ENCODE peak calls at places on chromosome X, in six cellular contexts. G is mucosa of descending colon, V is cardiac muscle cell, W is transverse colon, B is fibroblast of lung, I is foreskin fibroblast. Z is an unnamed sample.

GRCh38 chrX:68415289-68415688 is 18.0 kb downstream of the OPHN1 start:
- DNase-seq in W (no peak), B (peak; percentile 83), G (peak; percentile 16), I (no peak), V (no peak), Z (peak; percentile 27)

GRCh38 chrX:129581904-129582303 is 41.8 kb downstream of the OCRL start:
- DNase-seq in W (no peak), I (no peak), B (peak; percentile 38), G (no peak), V (no peak), Z (no peak)

GRCh38 chrX:65522739-65523372 is 11.7 kb downstream of the LAS1L start:
- DNase-seq in G (no peak), W (no peak), V (no peak), B (peak; percentile 36), I (peak; percentile 35), Z (no peak)

GRCh38 chrX:116285506-116285905 is 115.0 kb downstream of the AGTR2 start:
- DNase-seq in W (no peak), G (no peak), B (peak; percentile 40), V (no peak), I (no peak), Z (no peak)

GRCh38 chrX:152428089-152428488 is 23.0 kb downstream of the GABRA3 start:
- DNase-seq in I (no peak), V (no peak), G (no peak), B (peak; percentile 80), W (no peak), Z (no peak)

GRCh38 chrX:69243276-69243675 is 78.0 kb upstream of the PJA1 start:
- DNase-seq in I (no peak), B (no peak), V (no peak), W (no peak), G (no peak), Z (no peak)

GRCh38 chrX:31139966-31140365 is 68.1 kb upstream of the FTHL17 start:
- DNase-seq in I (no peak), G (no peak), B (peak; percentile 6), V (no peak), W (no peak), Z (no peak)

GRCh38 chrX:124023838-124024238 is 62.3 kb downstream of the STAG2 start:
- DNase-seq in W (no peak), V (no peak), G (no peak), B (peak; percentile 48), I (no peak), Z (no peak)

GRCh38 chrX:1384738-1385250 is 7.1 kb downstream of the SLC25A6 start:
- DNase-seq in I (no peak), V (no peak), B (no peak), G (peak; percentile 7), W (no peak), Z (no peak)

GRCh38 chrX:10636851-10637250 is 16.5 kb upstream of the MID1 start:
- DNase-seq in W (no peak), V (no peak), G (no peak), B (no peak), I (no peak), Z (no peak)

GRCh38 chrX:134810211-134810610 is 151.9 kb upstream of the PLAC1 start:
- DNase-seq in B (peak; percentile 25), W (no peak), I (no peak), G (no peak), V (no peak), Z (no peak)

GRCh38 chrX:7372843-7373525 is 225.0 kb upstream of the PUDP start:
- DNase-seq in G (no peak), I (peak; percentile 60), W (no peak), V (no peak), B (peak; percentile 43), Z (no peak)

GRCh38 chrX:17596051-17596450 is 141.2 kb upstream of the SCML1 start:
- DNase-seq in G (no peak), I (no peak), B (peak; percentile 56), W (no peak), V (no peak), Z (no peak)

GRCh38 chrX:133246921-133247320 is 28.8 kb upstream of the TFDP3 start:
- DNase-seq in I (no peak), B (no peak), V (no peak), W (no peak), G (no peak), Z (no peak)

GRCh38 chrX:133254666-133255065 is 36.5 kb upstream of the TFDP3 start:
- DNase-seq in B (peak; percentile 64), G (no peak), V (no peak), I (no peak), W (no peak), Z (no peak)

GRCh38 chrX:133250184-133251080 is 32.3 kb upstream of the TFDP3 start:
- DNase-seq in W (no peak), B (no peak), G (no peak), I (no peak), V (peak; percentile 16), Z (no peak)

GRCh38 chrX:133248177-133248576 is 30.0 kb upstream of the TFDP3 start:
- DNase-seq in W (no peak), B (no peak), V (peak; percentile 18), G (no peak), I (no peak), Z (no peak)

DNA sequence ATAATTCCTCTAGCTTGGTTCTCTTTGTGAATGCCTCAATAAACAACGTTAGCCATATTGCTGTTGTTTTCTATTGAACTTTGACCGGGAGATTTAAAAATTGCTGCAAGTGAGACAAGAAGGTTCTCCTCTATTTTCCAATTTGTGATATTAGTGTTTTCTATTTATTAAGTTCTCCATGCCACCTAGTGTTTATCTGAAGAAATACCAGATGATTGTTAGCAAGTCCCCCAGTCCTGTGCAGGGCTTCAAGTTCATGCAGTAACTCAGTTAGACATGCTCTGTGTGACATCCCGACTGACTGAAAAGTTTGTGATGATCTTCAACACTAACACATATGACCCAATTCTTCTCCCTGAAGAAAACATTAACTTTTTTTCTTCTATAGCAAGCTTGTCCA is 31.5 kb upstream of the TFDP3 start:
- DNase-seq in G (no peak), W (no peak), B (peak; percentile 14), I (no peak), V (no peak), Z (no peak)
- TF ChIP-seq CTCF in G (no peak), W (no peak), B (no peak), I (no peak), V (no peak), Z (no peak)

GRCh38 chrX:38189431-38190128 is 31.1 kb downstream of the SRPX start:
- DNase-seq in I (no peak), V (no peak), B (no peak), W (no peak), G (no peak), Z (no peak)
- H3K4me3 ChIP-seq in I (no peak overlapping the region), V (no peak overlapping the region), B (no peak overlapping the region), W (no peak overlapping the region), G (no peak overlapping the region), Z (no peak overlapping the region)

DNA sequence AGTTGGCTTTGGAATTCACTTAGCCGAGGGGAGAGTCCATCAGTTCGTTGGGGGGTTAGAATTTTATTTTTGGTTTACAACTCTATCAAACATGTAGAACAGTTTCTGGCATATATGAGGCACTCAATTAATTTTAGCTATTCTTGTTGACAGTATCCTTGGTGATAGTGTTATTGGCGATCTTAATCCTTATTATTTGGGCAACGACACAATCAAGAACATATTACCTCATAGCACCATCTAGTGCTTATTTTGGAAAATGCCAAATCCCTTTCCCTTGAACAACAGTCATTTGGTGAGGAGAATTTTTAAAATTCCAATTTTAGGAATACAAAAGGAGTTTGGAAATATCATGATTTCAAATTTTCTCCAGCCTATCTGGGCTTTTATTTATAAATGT is 17.9 kb upstream of the PGRMC1 start:
- DNase-seq in I (no peak), W (no peak), G (no peak), V (peak; percentile 7), B (no peak), Z (no peak)
- TF ChIP-seq CTCF in I (peak; percentile 33), W (peak; percentile 23), G (no peak), V (peak; percentile 38), B (peak; percentile 14), Z (peak; percentile 23)

GRCh38 chrX:154529206-154529612 is 13.2 kb upstream of the FAM3A start:
- DNase-seq in G (no peak), W (no peak), V (no peak), B (no peak), I (no peak), Z (no peak)

GRCh38 chrX:154525606-154526490 is 9.8 kb upstream of the FAM3A start:
- DNase-seq in V (no peak), B (no peak), W (no peak), G (no peak), I (no peak), Z (no peak)

GRCh38 chrX:154531626-154532025 is 15.0 kb downstream of the G6PD start:
- DNase-seq in B (peak; percentile 77), I (no peak), V (peak; percentile 72), G (no peak), W (no peak), Z (no peak)

GRCh38 chrX:154530286-154530685 is 14.3 kb upstream of the FAM3A start:
- DNase-seq in I (no peak), B (no peak), V (no peak), W (no peak), G (no peak), Z (no peak)

GRCh38 chrX:154526901-154527675 is 11.1 kb upstream of the FAM3A start:
- DNase-seq in G (peak; percentile 87), B (peak; percentile 73), I (peak; percentile 62), V (peak; percentile 75), W (peak; percentile 84), Z (peak; percentile 76)
- H3K4me3 ChIP-seq in G (no peak overlapping the region), B (no peak overlapping the region), I (peak overlapping the region; percentile 2), V (no peak overlapping the region), W (no peak overlapping the region), Z (peak overlapping the region; percentile 18)

DNA sequence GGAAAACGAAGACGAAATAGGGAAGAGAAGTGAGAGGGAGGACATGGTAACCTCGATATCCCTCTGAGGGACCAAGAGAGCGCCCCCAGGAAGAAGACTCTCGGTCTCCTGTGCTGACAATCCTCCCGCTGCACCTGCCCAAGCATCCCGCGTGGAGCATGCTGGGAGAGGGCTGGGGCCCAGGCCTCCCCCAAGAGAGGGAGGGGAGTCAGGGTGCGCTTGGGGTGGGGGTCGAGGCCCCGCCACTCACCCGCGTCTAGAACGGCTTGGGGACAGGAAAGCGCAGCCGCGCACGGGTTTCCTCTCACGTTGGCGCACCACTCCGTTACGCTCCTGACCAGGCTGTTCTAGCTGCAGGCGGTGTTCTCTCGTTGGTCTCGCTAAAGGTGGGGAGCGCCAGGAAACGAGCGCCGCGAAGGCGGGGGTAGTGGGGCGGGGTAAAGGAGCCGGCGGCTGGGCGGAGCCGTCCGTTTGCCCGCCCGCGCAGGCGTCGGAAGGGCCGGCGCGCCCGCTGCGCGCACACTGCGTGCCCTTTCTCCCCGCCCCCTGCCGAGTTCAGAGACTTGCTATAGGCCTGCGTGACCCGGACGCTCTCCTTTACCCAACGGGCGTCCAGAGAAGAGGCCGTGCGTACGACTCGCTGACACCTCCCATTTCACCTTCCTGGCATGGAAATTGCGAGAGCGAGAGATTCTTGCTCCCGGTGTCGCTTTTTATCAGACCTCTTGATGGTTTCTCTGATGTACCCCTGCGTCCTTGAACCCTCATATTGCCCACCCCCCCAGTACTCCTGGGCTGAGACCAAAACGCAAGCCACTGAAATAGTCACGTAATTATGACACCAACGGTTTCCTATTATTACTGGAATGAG is at the start of gene C1GALT1C1:
- DNase-seq in I (peak; percentile 92), B (peak; percentile 91), W (peak; percentile 94), V (peak; percentile 92), G (peak; percentile 93), Z (peak; percentile 91)
- TF ChIP-seq CTCF in I (no peak), B (no peak), W (no peak), V (no peak), G (no peak), Z (no peak)

Z was measured in stomach.